ENCODE peak calls at places on chromosome 12, in six cellular contexts. One of them, this sample, is unnamed.

GRCh38 chr12:108572166-108572790 is 9.9 kb downstream of the ISCU start:
- DNase-seq in HT-29: no peak
- DNase-seq in activated T-helper 1 cell treated with Interleukin-2 at 50 U/mL for 16 hours: no peak
- DNase-seq in T1000: no peak
- DNase-seq in NCI-H146: no peak
- DNase-seq in hypothalamus: no peak
- DNase-seq in this sample: peak

GRCh38 chr12:6696690-6697583 is 3.7 kb downstream of the PIANP start:
- DNase-seq in HT-29: no peak
- DNase-seq in activated T-helper 1 cell treated with Interleukin-2 at 50 U/mL for 16 hours: no peak
- DNase-seq in hypothalamus: no peak
- DNase-seq in NCI-H146: no peak
- DNase-seq in T1000: no peak
- DNase-seq in this sample: peak

GRCh38 chr12:27924350-27925140 is 48.0 kb downstream of the PTHLH start:
- DNase-seq in HT-29: no peak
- DNase-seq in activated T-helper 1 cell treated with Interleukin-2 at 50 U/mL for 16 hours: no peak
- DNase-seq in NCI-H146: no peak
- DNase-seq in T1000: peak
- DNase-seq in hypothalamus: no peak
- DNase-seq in this sample: no peak

GRCh38 chr12:124731869-124732268 is 131.8 kb downstream of the SCARB1 start:
- DNase-seq in T1000: no peak
- DNase-seq in NCI-H146: no peak
- DNase-seq in HT-29: no peak
- DNase-seq in hypothalamus: no peak
- DNase-seq in activated T-helper 1 cell treated with Interleukin-2 at 50 U/mL for 16 hours: no peak
- DNase-seq in this sample: no peak

GRCh38 chr12:15629108-15629507 is 160.1 kb downstream of the EPS8 start:
- DNase-seq in T1000: peak
- DNase-seq in NCI-H146: no peak
- DNase-seq in activated T-helper 1 cell treated with Interleukin-2 at 50 U/mL for 16 hours: no peak
- DNase-seq in hypothalamus: no peak
- DNase-seq in HT-29: peak
- DNase-seq in this sample: no peak

GRCh38 chr12:65585648-65586420 is 238.4 kb upstream of the HMGA2 start:
- DNase-seq in activated T-helper 1 cell treated with Interleukin-2 at 50 U/mL for 16 hours: no peak
- DNase-seq in T1000: no peak
- DNase-seq in hypothalamus: no peak
- DNase-seq in HT-29: no peak
- DNase-seq in NCI-H146: no peak
- DNase-seq in this sample: peak

GRCh38 chr12:14884458-14884878 is 1.2 kb downstream of the MGP start:
- DNase-seq in hypothalamus: peak
- DNase-seq in activated T-helper 1 cell treated with Interleukin-2 at 50 U/mL for 16 hours: peak
- DNase-seq in T1000: peak
- DNase-seq in HT-29: peak
- DNase-seq in NCI-H146: no peak
- DNase-seq in this sample: peak

GRCh38 chr12:32727237-32727636 is 28.5 kb downstream of the YARS2 start:
- DNase-seq in T1000: no peak
- DNase-seq in HT-29: no peak
- DNase-seq in NCI-H146: no peak
- DNase-seq in hypothalamus: no peak
- DNase-seq in activated T-helper 1 cell treated with Interleukin-2 at 50 U/mL for 16 hours: no peak
- DNase-seq in this sample: no peak

GRCh38 chr12:47903151-47903611 is 1.6 kb downstream of the VDR start:
- DNase-seq in T1000: no peak
- DNase-seq in hypothalamus: no peak
- DNase-seq in NCI-H146: no peak
- DNase-seq in activated T-helper 1 cell treated with Interleukin-2 at 50 U/mL for 16 hours: no peak
- DNase-seq in HT-29: peak
- DNase-seq in this sample: peak

GRCh38 chr12:92130999-92131398 is 14.6 kb downstream of the BTG1 start:
- DNase-seq in HT-29: no peak
- DNase-seq in T1000: no peak
- DNase-seq in hypothalamus: no peak
- DNase-seq in activated T-helper 1 cell treated with Interleukin-2 at 50 U/mL for 16 hours: no peak
- DNase-seq in NCI-H146: no peak
- DNase-seq in this sample: no peak

GRCh38 chr12:69042970-69043369 is 110.0 kb upstream of the CPM start:
- DNase-seq in hypothalamus: no peak
- DNase-seq in T1000: no peak
- DNase-seq in activated T-helper 1 cell treated with Interleukin-2 at 50 U/mL for 16 hours: no peak
- DNase-seq in NCI-H146: peak
- DNase-seq in HT-29: no peak
- DNase-seq in this sample: peak

GRCh38 chr12:48817957-48818830 is at the start of gene CACNB3:
- DNase-seq in NCI-H146: peak
- DNase-seq in T1000: no peak
- DNase-seq in hypothalamus: no peak
- DNase-seq in activated T-helper 1 cell treated with Interleukin-2 at 50 U/mL for 16 hours: peak
- DNase-seq in HT-29: peak
- DNase-seq in this sample: peak

GRCh38 chr12:56206373-56207166 is 15.2 kb downstream of the RNF41 start:
- DNase-seq in HT-29: peak
- DNase-seq in activated T-helper 1 cell treated with Interleukin-2 at 50 U/mL for 16 hours: peak
- DNase-seq in NCI-H146: peak
- DNase-seq in T1000: peak
- DNase-seq in hypothalamus: no peak
- DNase-seq in this sample: peak

GRCh38 chr12:124967016-124967739 is 21.8 kb downstream of the DHX37 start:
- DNase-seq in T1000: no peak
- DNase-seq in hypothalamus: no peak
- DNase-seq in activated T-helper 1 cell treated with Interleukin-2 at 50 U/mL for 16 hours: no peak
- DNase-seq in NCI-H146: no peak
- DNase-seq in HT-29: no peak
- DNase-seq in this sample: no peak

GRCh38 chr12:58703911-58704310 is 216.4 kb downstream of the LRIG3 start:
- DNase-seq in hypothalamus: no peak
- DNase-seq in T1000: no peak
- DNase-seq in activated T-helper 1 cell treated with Interleukin-2 at 50 U/mL for 16 hours: no peak
- DNase-seq in HT-29: no peak
- DNase-seq in NCI-H146: no peak
- DNase-seq in this sample: no peak

GRCh38 chr12:112664569-112664968 is 127.0 kb upstream of the RPH3A start:
- DNase-seq in T1000: no peak
- DNase-seq in NCI-H146: no peak
- DNase-seq in HT-29: peak
- DNase-seq in activated T-helper 1 cell treated with Interleukin-2 at 50 U/mL for 16 hours: no peak
- DNase-seq in hypothalamus: no peak
- DNase-seq in this sample: peak

GRCh38 chr12:112537710-112538396 is 119.1 kb downstream of the PTPN11 start:
- DNase-seq in activated T-helper 1 cell treated with Interleukin-2 at 50 U/mL for 16 hours: no peak
- DNase-seq in HT-29: no peak
- DNase-seq in T1000: no peak
- DNase-seq in hypothalamus: no peak
- DNase-seq in NCI-H146: no peak
- DNase-seq in this sample: peak

GRCh38 chr12:7542046-7542445 is 38.5 kb upstream of the CD163 start:
- DNase-seq in T1000: no peak
- DNase-seq in activated T-helper 1 cell treated with Interleukin-2 at 50 U/mL for 16 hours: no peak
- DNase-seq in NCI-H146: no peak
- DNase-seq in hypothalamus: no peak
- DNase-seq in HT-29: no peak
- DNase-seq in this sample: no peak

GRCh38 chr12:52013626-52014310 is 7.0 kb downstream of the TAMALIN start:
- DNase-seq in activated T-helper 1 cell treated with Interleukin-2 at 50 U/mL for 16 hours: no peak
- DNase-seq in NCI-H146: no peak
- DNase-seq in HT-29: no peak
- DNase-seq in T1000: no peak
- DNase-seq in hypothalamus: no peak
- DNase-seq in this sample: no peak

GRCh38 chr12:116476227-116476852 is 82.8 kb upstream of the MAP1LC3B2 start:
- DNase-seq in NCI-H146: no peak
- DNase-seq in activated T-helper 1 cell treated with Interleukin-2 at 50 U/mL for 16 hours: no peak
- DNase-seq in HT-29: no peak
- DNase-seq in T1000: no peak
- DNase-seq in hypothalamus: no peak
- DNase-seq in this sample: no peak

GRCh38 chr12:52081263-52081733 is 1.8 kb downstream of the SMIM41 start:
- DNase-seq in HT-29: no peak
- DNase-seq in activated T-helper 1 cell treated with Interleukin-2 at 50 U/mL for 16 hours: no peak
- DNase-seq in T1000: no peak
- DNase-seq in NCI-H146: peak
- DNase-seq in hypothalamus: no peak
- DNase-seq in this sample: peak